ENCODE peak calls at places on chromosomes 6 and 20, in nine cellular contexts. U is neuronal stem cell; R is fibroblast of lung; W is prostate gland; Y is kidney epithelial cell; V is mesendoderm; L is WERI-Rb-1; P is ascending aorta; E is effector memory CD4-positive, alpha-beta T cell. X is an unnamed sample. For H3K27me3, the result is how much of the 10 kb centered on the place peaks cover.

GRCh38 chr6:156857573-156857972 is 80.4 kb downstream of the ARID1B start:
- DNase-seq in U (no peak), R (no peak), W (no peak), Y (no peak), V (no peak), L (no peak), P (no peak), E (no peak), X (no peak)

GRCh38 chr20:18272451-18272850 is 15.9 kb upstream of the ZNF133 start:
- DNase-seq in U (no peak), R (peak), W (no peak), Y (no peak), V (peak), L (no peak), P (no peak), E (no peak), X (no peak)

GRCh38 chr6:77844822-77845221 is 192.0 kb downstream of the MEI4 start:
- DNase-seq in U (no peak), R (no peak), W (no peak), Y (no peak), V (no peak), L (no peak), P (no peak), E (no peak), X (no peak)

GRCh38 chr6:136315594-136315993 is 25.9 kb upstream of the BCLAF1 start:
- DNase-seq in U (no peak), R (no peak), W (no peak), Y (no peak), V (no peak), L (no peak), P (no peak), E (no peak), X (no peak)

GRCh38 chr6:42963855-42964605 is 3.5 kb downstream of the GNMT start:
- DNase-seq in U (no peak), R (peak), W (no peak), Y (no peak), V (peak), L (peak), P (no peak), E (no peak), X (peak)

GRCh38 chr20:18225652-18226051 is 62.7 kb upstream of the ZNF133 start:
- DNase-seq in U (no peak), R (peak), W (no peak), Y (no peak), V (no peak), L (no peak), P (no peak), E (no peak), X (peak)

GRCh38 chr6:26089272-26089671 is 2.0 kb downstream of the HFE start:
- DNase-seq in U (no peak), R (no peak), W (no peak), Y (no peak), V (no peak), L (no peak), P (no peak), E (no peak), X (no peak)

GRCh38 chr20:6051505-6051904 is 2.4 kb downstream of the LRRN4 start:
- DNase-seq in U (no peak), R (peak), W (no peak), Y (peak), V (peak), L (no peak), P (no peak), E (no peak), X (peak)

GRCh38 chr20:63022501-63022900 is 15.7 kb upstream of the BHLHE23 start:
- DNase-seq in U (no peak), R (no peak), W (no peak), Y (no peak), V (no peak), L (no peak), P (no peak), E (no peak), X (no peak)

GRCh38 chr6:71224011-71224410 is 64.6 kb upstream of the OGFRL1 start:
- DNase-seq in U (no peak), R (no peak), W (no peak), Y (no peak), V (no peak), L (no peak), P (no peak), E (no peak), X (no peak)

GRCh38 chr20:6663104-6663503 is 104.4 kb upstream of the BMP2 start:
- DNase-seq in U (no peak), R (no peak), W (no peak), Y (no peak), V (peak), L (no peak), P (no peak), E (no peak), X (no peak)

GRCh38 chr20:46559685-46560440 is 9.4 kb upstream of the OCSTAMP start:
- DNase-seq in U (no peak), R (no peak), W (no peak), Y (no peak), V (peak), L (peak), P (no peak), E (no peak), X (no peak)

GRCh38 chr6:106272289-106272688 is 53.3 kb downstream of the ATG5 start:
- DNase-seq in U (no peak), R (no peak), W (no peak), Y (no peak), V (no peak), L (no peak), P (no peak), E (no peak), X (no peak)

GRCh38 chr20:63701051-63701328 is 4.5 kb downstream of the TNFRSF6B start:
- DNase-seq in U (no peak), R (no peak), W (no peak), Y (no peak), V (no peak), L (no peak), P (no peak), E (no peak), X (no peak)

GRCh38 chr6:148548065-148548748 is 198.6 kb upstream of the UST start:
- DNase-seq in U (no peak), R (peak), W (no peak), Y (no peak), V (no peak), L (no peak), P (no peak), E (no peak), X (no peak)

GRCh38 chr6:126110494-126111270 is 124.3 kb downstream of the TRMT11 start:
- DNase-seq in U (no peak), R (no peak), W (no peak), Y (no peak), V (peak), L (peak), P (no peak), E (no peak), X (no peak)

GRCh38 chr20:8867346-8867745 is 201.5 kb upstream of the PLCB4 start:
- DNase-seq in U (no peak), R (no peak), W (no peak), Y (no peak), V (no peak), L (no peak), P (no peak), E (no peak), X (no peak)

GRCh38 chr6:148440877-148441453 is 98.3 kb downstream of the SASH1 start:
- DNase-seq in U (no peak), R (peak), W (peak), Y (peak), V (peak), L (peak), P (no peak), E (no peak), X (peak)

GRCh38 chr6:130843575-130844320 is 16.5 kb downstream of the SMLR1 start:
- DNase-seq in U (peak), R (peak), W (no peak), Y (no peak), V (peak), L (no peak), P (no peak), E (no peak), X (no peak)

GRCh38 chr6:89817481-89817880 is 2.1 kb downstream of the MDN1 start:
- DNase-seq in U (no peak), R (no peak), W (no peak), Y (no peak), V (peak), L (no peak), P (no peak), E (no peak), X (no peak)

GRCh38 chr6:22600059-22600458 is 30.7 kb downstream of the HDGFL1 start:
- DNase-seq in U (no peak), R (peak), W (no peak), Y (no peak), V (no peak), L (no peak), P (no peak), E (no peak), X (no peak)

GRCh38 chr6:157631388-157631787 is 191.7 kb upstream of the SNX9 start:
- DNase-seq in U (no peak), R (no peak), W (no peak), Y (no peak), V (peak), L (no peak), P (no peak), E (no peak), X (no peak)

GRCh38 chr20:23203951-23204730 is 118.0 kb upstream of the CD93 start:
- DNase-seq in U (no peak), R (no peak), W (no peak), Y (peak), V (no peak), L (no peak), P (no peak), E (no peak), X (no peak)

GRCh38 chr6:11766589-11767450 is 11.8 kb downstream of the ADTRP start:
- DNase-seq in U (no peak), R (peak), W (no peak), Y (peak), V (peak), L (no peak), P (no peak), E (no peak), X (peak)

GRCh38 chr6:106122306-106122940 is 36.3 kb downstream of the PRDM1 start:
- DNase-seq in U (no peak), R (no peak), W (no peak), Y (no peak), V (no peak), L (no peak), P (no peak), E (no peak), X (no peak)

GRCh38 chr6:150881911-150882481 is 16.5 kb downstream of the MTHFD1L start:
- DNase-seq in U (peak), R (peak), W (peak), Y (peak), V (no peak), L (no peak), P (no peak), E (no peak), X (peak)

GRCh38 chr6:150880336-150880735 is 14.8 kb downstream of the MTHFD1L start:
- DNase-seq in U (no peak), R (no peak), W (no peak), Y (no peak), V (no peak), L (no peak), P (no peak), E (no peak), X (no peak)

GRCh38 chr6:150876598-150876997 is 11.1 kb downstream of the MTHFD1L start:
- DNase-seq in U (no peak), R (peak), W (peak), Y (no peak), V (no peak), L (no peak), P (no peak), E (no peak), X (peak)

GRCh38 chr6:150877928-150878327 is 12.4 kb downstream of the MTHFD1L start:
- DNase-seq in U (no peak), R (no peak), W (no peak), Y (no peak), V (no peak), L (no peak), P (no peak), E (no peak), X (no peak)

GRCh38 chr6:150878347-150879213 is 13.1 kb downstream of the MTHFD1L start:
- DNase-seq in U (no peak), R (no peak), W (no peak), Y (no peak), V (peak), L (no peak), P (no peak), E (no peak), X (no peak)
- H3K4me3 ChIP-seq in U (no peak), R (no peak), W (no peak), Y (no peak), V (no peak), L (no peak), P (no peak), E (no peak), X (no peak)

GRCh38 chr6:30075094-30075986 is at the start of gene RNF39:
- DNase-seq in U (no peak), R (no peak), W (peak), Y (no peak), V (no peak), L (peak), P (no peak), E (no peak), X (no peak)

GRCh38 chr6:30074331-30075093 is 1.1 kb downstream of the RNF39 start:
- DNase-seq in U (no peak), R (peak), W (peak), Y (no peak), V (peak), L (no peak), P (no peak), E (no peak), X (no peak)

GRCh38 chr6:30076333-30076732 is 764 bp upstream of the RNF39 start:
- DNase-seq in U (no peak), R (no peak), W (no peak), Y (no peak), V (no peak), L (no peak), P (no peak), E (no peak), X (no peak)

GRCh38 chr6:30075987-30076311 is 380 bp upstream of the RNF39 start:
- DNase-seq in U (no peak), R (no peak), W (peak), Y (no peak), V (no peak), L (no peak), P (no peak), E (no peak), X (no peak)

DNA sequence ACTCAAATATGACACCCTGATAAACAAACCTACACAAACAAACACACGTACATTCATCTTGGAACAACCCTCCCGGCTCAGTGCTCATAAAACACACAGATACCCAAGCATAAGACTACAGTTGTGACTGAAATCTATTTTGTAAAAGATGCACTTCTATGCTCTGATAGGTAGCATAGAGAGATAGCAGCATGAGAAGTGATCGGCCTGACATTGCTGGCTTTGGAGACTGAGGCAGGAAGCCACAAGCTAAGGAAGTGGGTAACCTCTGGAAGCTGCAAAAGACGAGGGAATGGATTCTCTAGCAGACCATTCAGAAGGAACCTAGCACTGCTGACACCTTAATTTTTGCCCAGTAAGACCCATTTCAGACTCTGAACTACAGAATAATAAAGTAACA is 1.6 kb upstream of the RNF39 start:
- DNase-seq in U (no peak), R (no peak), W (no peak), Y (no peak), V (no peak), L (no peak), P (no peak), E (no peak), X (no peak)
- H3K27me3 ChIP-seq in U (half or more), R (half or more), W (under half), Y (half or more), V (under half), L (half or more), P (under half), E (under half), X (under half)

DNA sequence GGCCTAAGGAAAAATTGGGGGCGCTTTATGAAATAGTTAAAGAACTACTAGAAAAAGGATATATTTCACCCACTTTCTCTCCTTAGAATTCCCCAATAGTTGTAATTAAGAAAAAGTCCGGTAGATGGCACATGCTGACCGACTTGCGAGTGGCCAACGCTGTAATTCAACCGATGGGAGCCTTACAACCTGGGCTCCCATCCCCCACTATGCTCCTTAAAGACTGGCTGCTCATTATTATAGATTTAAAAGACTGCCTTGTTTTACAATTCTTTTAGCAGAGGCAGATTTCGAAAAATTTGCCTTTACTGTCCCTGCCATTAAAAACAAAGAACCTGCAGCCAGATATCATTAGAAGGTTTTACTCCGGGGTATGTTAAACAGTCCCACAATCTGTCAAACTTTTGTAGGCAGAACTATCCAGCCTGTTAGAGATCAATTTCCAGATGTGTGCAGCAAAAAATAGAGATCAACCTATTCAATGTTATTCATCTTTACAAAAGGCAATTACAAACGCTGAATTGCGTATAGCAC is 58.5 kb upstream of the PRSS16 start:
- DNase-seq in U (peak), R (peak), W (peak), Y (no peak), V (peak), L (peak), P (no peak), E (no peak), X (peak)
- H3K4me3 ChIP-seq in U (peak), R (peak), W (peak), Y (peak), V (peak), L (peak), P (peak), E (peak), X (peak)

DNA sequence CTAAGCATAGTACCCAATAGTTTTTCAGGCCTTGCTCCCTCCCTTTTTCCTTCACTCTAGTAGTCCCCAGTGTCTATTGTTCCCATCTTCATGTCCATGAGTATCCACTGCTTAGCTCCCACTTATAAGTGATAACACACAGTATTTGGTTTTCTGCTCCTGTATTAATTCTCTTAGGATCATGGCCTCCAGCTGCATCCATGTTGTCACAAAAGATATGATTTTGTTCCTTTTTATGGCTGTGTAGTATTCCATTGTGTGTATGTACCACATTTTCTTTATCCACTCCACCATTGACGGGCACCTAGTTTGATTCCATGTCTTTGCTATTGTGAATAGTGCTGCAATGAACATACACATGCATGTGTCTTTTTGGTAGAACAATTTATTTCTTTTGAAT is 102.9 kb downstream of the FAXC start:
- DNase-seq in U (no peak), R (no peak), W (no peak), Y (no peak), V (no peak), L (no peak), P (no peak), E (no peak), X (no peak)
- H3K27me3 ChIP-seq in U (under half), R (under half), W (under half), Y (under half), V (under half), L (under half), P (under half), E (under half), X (under half)

GRCh38 chr6:37243131-37243815 is 14.3 kb upstream of the TBC1D22B start:
- DNase-seq in U (no peak), R (no peak), W (no peak), Y (no peak), V (no peak), L (no peak), P (no peak), E (no peak), X (no peak)

GRCh38 chr6:37244430-37245310 is 12.9 kb upstream of the TBC1D22B start:
- DNase-seq in U (no peak), R (peak), W (peak), Y (peak), V (no peak), L (no peak), P (peak), E (no peak), X (peak)

GRCh38 chr6:37242042-37242428 is 15.5 kb upstream of the TBC1D22B start:
- DNase-seq in U (no peak), R (no peak), W (no peak), Y (no peak), V (no peak), L (no peak), P (no peak), E (no peak), X (no peak)

GRCh38 chr6:37242429-37243052 is 15.0 kb upstream of the TBC1D22B start:
- DNase-seq in U (no peak), R (peak), W (peak), Y (peak), V (peak), L (no peak), P (no peak), E (no peak), X (peak)

GRCh38 chr6:37243816-37244370 is 13.7 kb upstream of the TBC1D22B start:
- DNase-seq in U (no peak), R (no peak), W (no peak), Y (no peak), V (no peak), L (no peak), P (no peak), E (no peak), X (no peak)
- H3K4me3 ChIP-seq in U (no peak), R (no peak), W (no peak), Y (no peak), V (no peak), L (no peak), P (no peak), E (no peak), X (no peak)

GRCh38 chr20:43193443-43193842 is 3.7 kb upstream of the PTPRT start:
- DNase-seq in U (no peak), R (no peak), W (no peak), Y (no peak), V (no peak), L (no peak), P (no peak), E (no peak), X (no peak)
- H3K27me3 ChIP-seq in U (under half), R (under half), W (under half), Y (under half), V (under half), L (half or more), P (under half), E (under half), X (under half)

DNA sequence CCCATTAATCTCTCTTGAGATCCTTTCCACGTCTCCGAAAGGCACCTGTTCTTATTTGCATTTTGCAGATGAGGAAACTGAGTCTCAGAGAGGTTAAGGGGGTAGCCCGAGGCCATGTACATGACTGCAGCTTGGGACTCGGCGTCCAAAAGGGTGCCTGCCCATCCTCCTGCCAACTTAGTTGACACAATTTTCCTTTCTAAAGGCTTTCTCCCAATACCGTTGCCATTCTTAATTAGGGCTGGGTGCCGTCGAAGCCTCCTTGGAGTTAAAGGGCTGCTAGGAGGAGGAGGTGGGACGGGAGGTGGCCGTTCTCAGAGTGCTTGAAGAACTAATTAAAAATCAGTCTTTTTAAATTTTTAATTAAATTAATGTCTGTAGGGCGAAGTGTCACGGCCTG is 546 bp upstream of the PSMG4 start:
- DNase-seq in U (no peak), R (no peak), W (no peak), Y (no peak), V (no peak), L (no peak), P (no peak), E (no peak), X (no peak)
- H3K4me3 ChIP-seq in U (peak), R (peak), W (peak), Y (peak), V (no peak), L (peak), P (peak), E (peak), X (peak)

GRCh38 chr6:131862486-131862885 is 54.7 kb downstream of the ENPP1 start:
- DNase-seq in U (no peak), R (no peak), W (no peak), Y (no peak), V (peak), L (no peak), P (no peak), E (no peak), X (no peak)

GRCh38 chr6:131868836-131869235 is 61.0 kb downstream of the ENPP1 start:
- DNase-seq in U (no peak), R (no peak), W (no peak), Y (no peak), V (no peak), L (no peak), P (no peak), E (no peak), X (no peak)

DNA sequence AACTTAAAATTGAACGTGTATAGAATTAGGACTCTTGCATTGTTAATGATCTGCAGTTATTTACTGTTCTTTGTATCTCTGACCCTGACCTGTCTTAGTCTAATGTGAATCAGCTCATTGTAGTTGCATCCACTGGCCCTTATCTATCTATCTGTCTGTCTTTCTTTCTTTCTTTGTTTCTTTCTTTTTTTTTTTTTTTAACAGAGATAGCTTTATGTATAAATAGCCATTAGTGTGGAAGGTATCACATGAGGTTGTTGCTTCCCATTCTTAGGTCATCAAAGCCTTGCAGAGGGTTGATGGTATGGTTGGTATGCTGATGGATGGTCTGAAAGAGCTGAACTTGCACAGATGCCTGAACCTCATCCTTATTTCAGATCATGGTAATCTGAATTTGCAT is 59.9 kb downstream of the ENPP1 start:
- DNase-seq in U (no peak), R (no peak), W (no peak), Y (no peak), V (peak), L (no peak), P (no peak), E (no peak), X (no peak)
- H3K27me3 ChIP-seq in U (under half), R (under half), W (under half), Y (under half), V (under half), L (under half), P (under half), E (under half), X (under half)

X was measured in MG63.